ENCODE peak calls at places on chromosomes 12 and 14, in ten cellular contexts. O is tibial artery; W is hepatic stellate cell; G is neural progenitor cell; R is NCI-H1694; D is NCI-H1092; K is activated T-cell treated with anti-CD3 and anti-CD28 coated beads, Interleukin-2, amount 50 U/mL, for 4 hours; L is nephron progenitor cell; M is HFFc6; F is glutamatergic neuron. V is an unnamed sample.

GRCh38 chr14:29215853-29216252 is 449.3 kb downstream of the FOXG1 start:
- DNase-seq in O (no peak), W (no peak), G (no peak), R (peak), D (no peak), K (no peak), L (no peak), M (no peak), F (no peak), V (no peak)

GRCh38 chr12:75528692-75529091 is 17.3 kb upstream of the KRR1 start:
- DNase-seq in O (no peak), W (no peak), G (no peak), R (no peak), D (no peak), K (no peak), L (no peak), M (no peak), F (no peak), V (no peak)

GRCh38 chr14:103056322-103057027 is 874 bp downstream of the CDC42BPB start:
- DNase-seq in O (peak), W (peak), G (peak), R (peak), D (no peak), K (no peak), L (peak), M (peak), F (peak), V (peak)

GRCh38 chr12:90897981-90898380 is 57.0 kb downstream of the CCER1 start:
- DNase-seq in O (no peak), W (no peak), G (no peak), R (no peak), D (no peak), K (no peak), L (no peak), M (no peak), F (no peak), V (no peak)

GRCh38 chr14:22112004-22112403 is 438.4 kb upstream of the OR4E1 start:
- DNase-seq in O (no peak), W (no peak), G (peak), R (peak), D (no peak), K (peak), L (peak), M (no peak), F (peak), V (no peak)

GRCh38 chr12:106840217-106840616 is 65.7 kb downstream of the RIC8B start:
- DNase-seq in O (no peak), W (peak), G (peak), R (no peak), D (no peak), K (no peak), L (peak), M (peak), F (no peak), V (no peak)

GRCh38 chr14:76375484-76375883 is 453 bp upstream of the ESRRB start:
- DNase-seq in O (no peak), W (no peak), G (no peak), R (no peak), D (no peak), K (no peak), L (no peak), M (no peak), F (no peak), V (no peak)

GRCh38 chr12:3753549-3754284 is 808 bp upstream of the CRACR2A start:
- DNase-seq in O (no peak), W (no peak), G (no peak), R (peak), D (no peak), K (no peak), L (peak), M (no peak), F (no peak), V (peak)